ENCODE peak calls at places on chromosomes 6 and 20, in seven cellular contexts. One of them, this sample, is unnamed.

GRCh38 chr6:106119526-106119925 is 33.4 kb downstream of the PRDM1 start:
- DNase-seq in dorsolateral prefrontal cortex: no peak
- DNase-seq in naive thymus-derived CD4-positive, alpha-beta T cell: no peak
- DNase-seq in kidney: no peak
- DNase-seq in MM.1S: no peak
- DNase-seq in A549: no peak
- DNase-seq in brain microvascular endothelial cell: no peak
- DNase-seq in this sample: no peak

GRCh38 chr6:113854531-113855499 is 2.3 kb upstream of the MARCKS start:
- DNase-seq in A549: peak
- DNase-seq in dorsolateral prefrontal cortex: peak
- DNase-seq in brain microvascular endothelial cell: peak
- DNase-seq in naive thymus-derived CD4-positive, alpha-beta T cell: no peak
- DNase-seq in kidney: peak
- DNase-seq in MM.1S: peak
- DNase-seq in this sample: no peak

GRCh38 chr6:140271759-140272377 is 897.4 kb upstream of the CITED2 start:
- DNase-seq in naive thymus-derived CD4-positive, alpha-beta T cell: no peak
- DNase-seq in MM.1S: peak
- DNase-seq in dorsolateral prefrontal cortex: no peak
- DNase-seq in A549: no peak
- DNase-seq in brain microvascular endothelial cell: no peak
- DNase-seq in kidney: no peak
- DNase-seq in this sample: no peak

GRCh38 chr20:43862438-43862837 is 52.2 kb upstream of the TOX2 start:
- DNase-seq in A549: no peak
- DNase-seq in naive thymus-derived CD4-positive, alpha-beta T cell: no peak
- DNase-seq in MM.1S: no peak
- DNase-seq in kidney: no peak
- DNase-seq in brain microvascular endothelial cell: no peak
- DNase-seq in dorsolateral prefrontal cortex: no peak
- DNase-seq in this sample: no peak

GRCh38 chr6:170424634-170425126 is 118.1 kb downstream of the FAM120B start:
- DNase-seq in dorsolateral prefrontal cortex: no peak
- DNase-seq in MM.1S: no peak
- DNase-seq in brain microvascular endothelial cell: no peak
- DNase-seq in A549: no peak
- DNase-seq in kidney: no peak
- DNase-seq in naive thymus-derived CD4-positive, alpha-beta T cell: no peak
- DNase-seq in this sample: no peak

GRCh38 chr6:1311400-1312192 is at the start of gene FOXQ1:
- DNase-seq in brain microvascular endothelial cell: no peak
- DNase-seq in kidney: peak
- DNase-seq in MM.1S: peak
- DNase-seq in naive thymus-derived CD4-positive, alpha-beta T cell: no peak
- DNase-seq in A549: peak
- DNase-seq in dorsolateral prefrontal cortex: peak
- DNase-seq in this sample: peak

GRCh38 chr6:54194067-54194466 is 82.8 kb downstream of the MLIP start:
- DNase-seq in MM.1S: no peak
- DNase-seq in brain microvascular endothelial cell: peak
- DNase-seq in dorsolateral prefrontal cortex: no peak
- DNase-seq in kidney: no peak
- DNase-seq in naive thymus-derived CD4-positive, alpha-beta T cell: no peak
- DNase-seq in A549: no peak
- DNase-seq in this sample: peak

GRCh38 chr6:120534954-120535353 is 799.3 kb downstream of the TBC1D32 start:
- DNase-seq in MM.1S: no peak
- DNase-seq in dorsolateral prefrontal cortex: no peak
- DNase-seq in A549: no peak
- DNase-seq in brain microvascular endothelial cell: no peak
- DNase-seq in naive thymus-derived CD4-positive, alpha-beta T cell: no peak
- DNase-seq in kidney: no peak
- DNase-seq in this sample: no peak

GRCh38 chr6:6386010-6386409 is 65.5 kb upstream of the F13A1 start:
- DNase-seq in naive thymus-derived CD4-positive, alpha-beta T cell: no peak
- DNase-seq in dorsolateral prefrontal cortex: no peak
- DNase-seq in A549: no peak
- DNase-seq in MM.1S: no peak
- DNase-seq in kidney: no peak
- DNase-seq in brain microvascular endothelial cell: no peak
- DNase-seq in this sample: no peak

GRCh38 chr20:46139908-46140482 is 21.9 kb downstream of the CD40 start:
- DNase-seq in MM.1S: no peak
- DNase-seq in A549: no peak
- DNase-seq in dorsolateral prefrontal cortex: no peak
- DNase-seq in kidney: no peak
- DNase-seq in naive thymus-derived CD4-positive, alpha-beta T cell: no peak
- DNase-seq in brain microvascular endothelial cell: no peak
- DNase-seq in this sample: no peak

GRCh38 chr6:33418690-33419291 is 884 bp upstream of the CUTA start:
- DNase-seq in naive thymus-derived CD4-positive, alpha-beta T cell: no peak
- DNase-seq in brain microvascular endothelial cell: peak
- DNase-seq in A549: no peak
- DNase-seq in dorsolateral prefrontal cortex: no peak
- DNase-seq in MM.1S: no peak
- DNase-seq in kidney: no peak
- DNase-seq in this sample: no peak

GRCh38 chr6:20252311-20252710 is 40.0 kb upstream of the MBOAT1 start:
- DNase-seq in MM.1S: no peak
- DNase-seq in brain microvascular endothelial cell: no peak
- DNase-seq in naive thymus-derived CD4-positive, alpha-beta T cell: no peak
- DNase-seq in A549: no peak
- DNase-seq in kidney: no peak
- DNase-seq in dorsolateral prefrontal cortex: no peak
- DNase-seq in this sample: no peak

GRCh38 chr6:105402090-105402980 is 547 bp downstream of the PREP start:
- DNase-seq in kidney: no peak
- DNase-seq in A549: peak
- DNase-seq in naive thymus-derived CD4-positive, alpha-beta T cell: peak
- DNase-seq in MM.1S: peak
- DNase-seq in dorsolateral prefrontal cortex: no peak
- DNase-seq in brain microvascular endothelial cell: peak
- DNase-seq in this sample: no peak

GRCh38 chr6:135419162-135419561 is 78.4 kb downstream of the AHI1 start:
- DNase-seq in dorsolateral prefrontal cortex: no peak
- DNase-seq in naive thymus-derived CD4-positive, alpha-beta T cell: no peak
- DNase-seq in A549: no peak
- DNase-seq in brain microvascular endothelial cell: peak
- DNase-seq in MM.1S: no peak
- DNase-seq in kidney: no peak
- DNase-seq in this sample: no peak

GRCh38 chr20:14700641-14700965 is 363.2 kb upstream of the FLRT3 start:
- DNase-seq in kidney: no peak
- DNase-seq in MM.1S: peak
- DNase-seq in A549: peak
- DNase-seq in dorsolateral prefrontal cortex: no peak
- DNase-seq in brain microvascular endothelial cell: no peak
- DNase-seq in naive thymus-derived CD4-positive, alpha-beta T cell: no peak
- DNase-seq in this sample: no peak

GRCh38 chr6:140774080-140774505 is 1358.6 kb upstream of the GJE1 start:
- DNase-seq in A549: no peak
- DNase-seq in kidney: no peak
- DNase-seq in naive thymus-derived CD4-positive, alpha-beta T cell: no peak
- DNase-seq in brain microvascular endothelial cell: peak
- DNase-seq in MM.1S: peak
- DNase-seq in dorsolateral prefrontal cortex: no peak
- DNase-seq in this sample: peak

GRCh38 chr6:156953478-156954146 is 176.4 kb downstream of the ARID1B start:
- DNase-seq in brain microvascular endothelial cell: peak
- DNase-seq in kidney: no peak
- DNase-seq in dorsolateral prefrontal cortex: no peak
- DNase-seq in MM.1S: no peak
- DNase-seq in A549: peak
- DNase-seq in naive thymus-derived CD4-positive, alpha-beta T cell: peak
- DNase-seq in this sample: peak

GRCh38 chr6:151847064-151847463 is 39.6 kb downstream of the ESR1 start:
- DNase-seq in A549: peak
- DNase-seq in dorsolateral prefrontal cortex: no peak
- DNase-seq in MM.1S: peak
- DNase-seq in kidney: no peak
- DNase-seq in brain microvascular endothelial cell: peak
- DNase-seq in naive thymus-derived CD4-positive, alpha-beta T cell: no peak
- DNase-seq in this sample: no peak

GRCh38 chr6:43798688-43799444 is 28.9 kb downstream of the VEGFA start:
- DNase-seq in A549: peak
- DNase-seq in MM.1S: peak
- DNase-seq in dorsolateral prefrontal cortex: no peak
- DNase-seq in brain microvascular endothelial cell: peak
- DNase-seq in kidney: peak
- DNase-seq in naive thymus-derived CD4-positive, alpha-beta T cell: no peak
- DNase-seq in this sample: peak

GRCh38 chr6:30483677-30484279 is 5.5 kb upstream of the HLA-E start:
- DNase-seq in kidney: no peak
- DNase-seq in dorsolateral prefrontal cortex: no peak
- DNase-seq in brain microvascular endothelial cell: peak
- DNase-seq in naive thymus-derived CD4-positive, alpha-beta T cell: peak
- DNase-seq in A549: peak
- DNase-seq in MM.1S: peak
- DNase-seq in this sample: peak

DNA sequence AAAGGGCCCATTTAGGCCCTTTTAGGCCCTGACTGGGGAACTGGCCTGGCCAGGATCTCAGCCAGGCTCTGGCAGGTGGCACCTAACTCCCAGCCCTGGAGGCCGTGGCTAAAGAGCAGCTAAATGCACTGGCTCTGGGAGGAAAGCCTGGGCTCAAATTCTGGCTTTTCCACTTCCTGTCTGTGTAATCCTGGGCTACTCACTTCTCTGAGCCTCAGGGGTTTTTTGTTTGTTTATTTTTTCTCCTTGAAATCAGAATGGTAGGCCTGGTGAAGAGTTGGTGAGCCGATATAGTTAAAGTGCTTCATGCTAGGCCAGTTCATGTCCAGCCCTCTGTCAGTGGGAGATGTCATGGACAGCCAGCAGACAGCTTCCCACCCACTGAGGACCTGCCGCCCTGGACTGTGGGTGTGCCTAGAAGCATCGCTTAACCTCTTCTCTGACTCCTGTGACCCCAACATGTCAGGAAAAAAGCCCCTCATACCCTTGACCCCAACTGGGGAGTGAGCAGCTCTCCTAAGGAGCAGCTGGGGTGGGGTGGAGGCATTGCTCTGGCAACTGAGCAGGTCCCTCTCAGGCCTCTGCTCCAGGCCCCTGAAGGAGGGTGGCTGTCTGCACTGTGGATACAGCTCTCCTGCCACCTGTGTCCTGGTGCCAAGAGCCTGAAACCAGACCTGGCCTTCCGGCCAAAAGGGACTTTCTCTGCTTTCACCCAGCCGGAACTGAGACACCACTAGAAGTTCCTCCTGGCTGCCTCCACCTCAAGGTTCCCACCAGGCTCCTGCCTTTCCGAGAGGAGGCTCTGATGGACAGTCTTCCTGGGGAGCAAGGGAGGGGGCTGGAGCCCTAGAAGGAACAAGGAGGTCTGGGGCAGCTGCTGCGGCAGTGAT is 57.2 kb upstream of the MYL9 start:
- DNase-seq in MM.1S: no peak
- DNase-seq in kidney: no peak
- DNase-seq in naive thymus-derived CD4-positive, alpha-beta T cell: no peak
- DNase-seq in A549: no peak
- DNase-seq in dorsolateral prefrontal cortex: no peak
- DNase-seq in brain microvascular endothelial cell: no peak
- DNase-seq in this sample: no peak
- H3K27ac ChIP-seq in MM.1S: no peak
- H3K27ac ChIP-seq in kidney: peak
- H3K27ac ChIP-seq in naive thymus-derived CD4-positive, alpha-beta T cell: no peak
- H3K27ac ChIP-seq in A549: peak
- H3K27ac ChIP-seq in dorsolateral prefrontal cortex: peak
- H3K27ac ChIP-seq in brain microvascular endothelial cell: peak
- H3K27ac ChIP-seq in this sample: no peak

GRCh38 chr6:41467627-41468404 is 78.4 kb upstream of the FOXP4 start:
- DNase-seq in dorsolateral prefrontal cortex: no peak
- DNase-seq in MM.1S: no peak
- DNase-seq in naive thymus-derived CD4-positive, alpha-beta T cell: no peak
- DNase-seq in brain microvascular endothelial cell: no peak
- DNase-seq in A549: no peak
- DNase-seq in kidney: no peak
- DNase-seq in this sample: no peak

GRCh38 chr6:41471064-41471895 is 74.9 kb upstream of the FOXP4 start:
- DNase-seq in A549: no peak
- DNase-seq in kidney: no peak
- DNase-seq in MM.1S: no peak
- DNase-seq in brain microvascular endothelial cell: no peak
- DNase-seq in naive thymus-derived CD4-positive, alpha-beta T cell: no peak
- DNase-seq in dorsolateral prefrontal cortex: no peak
- DNase-seq in this sample: no peak

GRCh38 chr6:41470341-41471063 is 75.7 kb upstream of the FOXP4 start:
- DNase-seq in MM.1S: no peak
- DNase-seq in brain microvascular endothelial cell: peak
- DNase-seq in kidney: peak
- DNase-seq in dorsolateral prefrontal cortex: no peak
- DNase-seq in naive thymus-derived CD4-positive, alpha-beta T cell: no peak
- DNase-seq in A549: no peak
- DNase-seq in this sample: no peak

GRCh38 chr6:41469156-41469950 is 76.8 kb upstream of the FOXP4 start:
- DNase-seq in MM.1S: no peak
- DNase-seq in A549: no peak
- DNase-seq in naive thymus-derived CD4-positive, alpha-beta T cell: no peak
- DNase-seq in brain microvascular endothelial cell: no peak
- DNase-seq in dorsolateral prefrontal cortex: no peak
- DNase-seq in kidney: no peak
- DNase-seq in this sample: no peak

GRCh38 chr6:41469951-41470340 is 76.2 kb upstream of the FOXP4 start:
- DNase-seq in kidney: peak
- DNase-seq in dorsolateral prefrontal cortex: no peak
- DNase-seq in MM.1S: no peak
- DNase-seq in naive thymus-derived CD4-positive, alpha-beta T cell: peak
- DNase-seq in brain microvascular endothelial cell: no peak
- DNase-seq in A549: no peak
- DNase-seq in this sample: no peak
- H3K4me3 ChIP-seq in kidney: no peak
- H3K4me3 ChIP-seq in dorsolateral prefrontal cortex: peak
- H3K4me3 ChIP-seq in MM.1S: no peak
- H3K4me3 ChIP-seq in naive thymus-derived CD4-positive, alpha-beta T cell: no peak
- H3K4me3 ChIP-seq in brain microvascular endothelial cell: peak
- H3K4me3 ChIP-seq in A549: no peak
- H3K4me3 ChIP-seq in this sample: peak

GRCh38 chr6:5093231-5094015 is 8.3 kb downstream of the PPP1R3G start:
- DNase-seq in dorsolateral prefrontal cortex: no peak
- DNase-seq in naive thymus-derived CD4-positive, alpha-beta T cell: no peak
- DNase-seq in kidney: no peak
- DNase-seq in MM.1S: no peak
- DNase-seq in brain microvascular endothelial cell: no peak
- DNase-seq in A549: no peak
- DNase-seq in this sample: no peak
- H3K27ac ChIP-seq in dorsolateral prefrontal cortex: no peak
- H3K27ac ChIP-seq in naive thymus-derived CD4-positive, alpha-beta T cell: no peak
- H3K27ac ChIP-seq in kidney: no peak
- H3K27ac ChIP-seq in MM.1S: no peak
- H3K27ac ChIP-seq in brain microvascular endothelial cell: no peak
- H3K27ac ChIP-seq in A549: no peak
- H3K27ac ChIP-seq in this sample: no peak

DNA sequence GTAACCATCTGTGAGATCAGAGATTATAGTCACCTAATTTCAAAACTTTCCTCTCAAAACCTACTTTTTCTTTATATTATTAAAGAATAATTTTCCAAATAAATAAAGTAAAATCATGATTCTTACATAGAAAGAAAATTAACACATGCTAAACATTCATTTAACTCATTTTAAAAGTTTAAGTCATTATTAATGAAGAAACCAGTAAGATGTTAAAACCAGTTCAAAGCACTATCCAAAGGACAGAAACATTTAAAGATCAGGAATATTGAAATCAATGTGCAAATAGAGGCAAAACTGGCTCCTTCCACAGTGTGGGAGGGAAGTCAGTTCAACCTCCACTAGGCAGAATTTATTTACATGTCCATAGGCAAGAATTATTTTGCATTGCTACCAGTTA is 147.0 kb downstream of the KHDC1L start:
- DNase-seq in A549: no peak
- DNase-seq in brain microvascular endothelial cell: no peak
- DNase-seq in kidney: no peak
- DNase-seq in naive thymus-derived CD4-positive, alpha-beta T cell: no peak
- DNase-seq in dorsolateral prefrontal cortex: no peak
- DNase-seq in MM.1S: no peak
- DNase-seq in this sample: no peak
- H3K4me3 ChIP-seq in A549: no peak
- H3K4me3 ChIP-seq in brain microvascular endothelial cell: no peak
- H3K4me3 ChIP-seq in kidney: no peak
- H3K4me3 ChIP-seq in naive thymus-derived CD4-positive, alpha-beta T cell: no peak
- H3K4me3 ChIP-seq in dorsolateral prefrontal cortex: no peak
- H3K4me3 ChIP-seq in MM.1S: no peak
- H3K4me3 ChIP-seq in this sample: no peak